ENCODE peak calls at places on chromosome 4, in five cellular contexts. U is amniotic stem cell, P is NCI-H1694, N is RWPE1, S is skeletal muscle cell. T is an unnamed sample.

GRCh38 chr4:133424611-133425010 is 275.5 kb downstream of the PCDH10 start:
- DNase-seq in S (no peak), N (no peak), U (no peak), P (no peak), T (no peak)

GRCh38 chr4:81353861-81354260 is 117.8 kb downstream of the RASGEF1B start:
- DNase-seq in P (no peak), U (no peak), S (no peak), N (no peak), T (no peak)

GRCh38 chr4:650951-651883 is 22.9 kb downstream of the ATP5ME start:
- DNase-seq in N (no peak), P (no peak), U (no peak), S (no peak), T (no peak)

GRCh38 chr4:139734875-139735380 is 69.3 kb downstream of the MGST2 start:
- DNase-seq in N (peak), S (peak), P (peak), U (peak), T (peak)

GRCh38 chr4:23888421-23889319 is 1.2 kb downstream of the PPARGC1A start:
- DNase-seq in U (no peak), P (no peak), N (no peak), S (peak), T (no peak)

GRCh38 chr4:87270144-87270543 is 49.7 kb upstream of the KLHL8 start:
- DNase-seq in S (peak), P (no peak), N (peak), U (no peak), T (peak)

GRCh38 chr4:165476214-165477098 is 97.6 kb downstream of the CPE start:
- DNase-seq in P (no peak), N (peak), S (peak), U (no peak), T (no peak)

GRCh38 chr4:15451866-15452765 is 17.6 kb upstream of the CC2D2A start:
- DNase-seq in P (no peak), N (peak), U (peak), S (peak), T (no peak)

GRCh38 chr4:127781303-127782024 is 658 bp upstream of the HSPA4L start:
- DNase-seq in P (no peak), S (no peak), N (peak), U (no peak), T (no peak)

GRCh38 chr4:89863533-89863932 is 26.6 kb upstream of the SNCA start:
- DNase-seq in U (no peak), N (no peak), S (no peak), P (no peak), T (no peak)

GRCh38 chr4:6076391-6076790 is 58.2 kb upstream of the C4orf50 start:
- DNase-seq in P (no peak), N (no peak), S (no peak), U (no peak), T (no peak)

GRCh38 chr4:23857353-23857752 is 32.5 kb downstream of the PPARGC1A start:
- DNase-seq in N (no peak), S (no peak), P (no peak), U (no peak), T (no peak)